ENCODE peak calls at places on chromosomes 11 and 22, in five cellular contexts. Q, V, R, P and U are unnamed samples.

GRCh38 chr11:132131051-132131450 is 760.6 kb downstream of the NTM start:
- DNase-seq in Q (no peak), V (no peak), R (no peak), P (no peak), U (no peak)

GRCh38 chr22:32996702-32997101 is 61.5 kb downstream of the SYN3 start:
- DNase-seq in Q (no peak), V (no peak), R (no peak), P (no peak), U (no peak)

GRCh38 chr11:120830092-120830491 is 193.8 kb upstream of the TBCEL start:
- DNase-seq in Q (peak), V (no peak), R (no peak), P (no peak), U (no peak)

GRCh38 chr22:27097933-27098332 is 440.5 kb downstream of the MIAT start:
- DNase-seq in Q (no peak), V (no peak), R (no peak), P (no peak), U (no peak)

GRCh38 chr11:128914216-128915147 is 23.3 kb downstream of the KCNJ5 start:
- DNase-seq in Q (no peak), V (no peak), R (no peak), P (no peak), U (no peak)

GRCh38 chr11:19805827-19806226 is 93.2 kb downstream of the NAV2 start:
- DNase-seq in Q (no peak), V (no peak), R (no peak), P (no peak), U (no peak)

GRCh38 chr11:210122-210802 is 2.8 kb downstream of the RIC8A start:
- DNase-seq in Q (no peak), V (no peak), R (no peak), P (no peak), U (no peak)

GRCh38 chr22:31912402-31912733 is 32.0 kb upstream of the YWHAH start:
- DNase-seq in Q (no peak), V (no peak), R (no peak), P (no peak), U (no peak)

GRCh38 chr11:131027501-131027900 is 111.2 kb upstream of the SNX19 start:
- DNase-seq in Q (no peak), V (no peak), R (no peak), P (no peak), U (no peak)

GRCh38 chr11:68997124-68997994 is 15.7 kb downstream of the MRGPRF start:
- DNase-seq in Q (peak), V (no peak), R (no peak), P (no peak), U (no peak)

GRCh38 chr11:119101367-119101758 is 290 bp downstream of the DPAGT1 start:
- DNase-seq in Q (peak), V (no peak), R (no peak), P (peak), U (no peak)

GRCh38 chr22:24095816-24096215 is 84.7 kb downstream of the CABIN1 start:
- DNase-seq in Q (no peak), V (no peak), R (no peak), P (no peak), U (no peak)

GRCh38 chr11:78187366-78188011 is 937 bp downstream of the KCTD21 start:
- DNase-seq in Q (no peak), V (no peak), R (no peak), P (no peak), U (no peak)

GRCh38 chr11:8930456-8931175 is 2.1 kb downstream of the C11orf16 start:
- DNase-seq in Q (no peak), V (no peak), R (no peak), P (no peak), U (no peak)

GRCh38 chr22:49044091-49044490 is 783.6 kb downstream of the BRD1 start:
- DNase-seq in Q (no peak), V (no peak), R (no peak), P (no peak), U (no peak)

GRCh38 chr22:50247748-50248147 is 2.9 kb upstream of the TUBGCP6 start:
- DNase-seq in Q (peak), V (no peak), R (no peak), P (peak), U (peak)

GRCh38 chr11:73576226-73576625 is 21.7 kb downstream of the FAM168A start:
- DNase-seq in Q (no peak), V (no peak), R (no peak), P (no peak), U (no peak)

GRCh38 chr11:107587306-107587979 is 3.5 kb upstream of the ELMOD1 start:
- DNase-seq in Q (no peak), V (no peak), R (no peak), P (no peak), U (no peak)

GRCh38 chr11:95736268-95737208 is 53.0 kb downstream of the FAM76B start:
- DNase-seq in Q (peak), V (no peak), R (no peak), P (no peak), U (no peak)
- TF ChIP-seq SIN3A in Q (no peak), V (no peak), R (no peak), P (no peak), U (no peak)

DNA sequence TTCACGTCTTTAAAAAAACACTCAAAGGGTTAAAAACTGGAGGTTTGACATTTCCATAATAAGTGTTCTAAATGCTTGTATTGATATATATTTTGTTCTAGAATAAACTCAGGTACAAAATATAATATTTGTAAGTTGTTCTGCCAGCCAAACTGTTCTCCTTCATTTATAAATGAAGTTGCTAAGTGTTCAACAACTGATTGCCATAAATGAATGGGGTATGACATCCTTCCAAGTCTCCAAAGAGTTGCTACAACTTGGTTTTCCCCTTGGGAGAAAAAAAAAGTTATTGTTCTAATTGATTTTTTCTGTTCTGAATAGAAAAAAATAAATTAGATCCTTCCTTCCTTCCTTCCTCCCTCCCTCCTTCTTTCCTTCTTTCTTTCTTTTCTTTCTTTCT is 65.4 kb upstream of the BLID start:
- DNase-seq in Q (no peak), V (no peak), R (no peak), P (no peak), U (no peak)
- H3K9ac ChIP-seq in Q (peak), V (no peak), R (no peak), P (no peak), U (peak)

GRCh38 chr11:71218789-71219499 is 33.4 kb downstream of the SHANK2 start:
- DNase-seq in Q (no peak), V (no peak), R (no peak), P (no peak), U (no peak)
- TF ChIP-seq MAX in Q (no peak), V (no peak), R (no peak), P (no peak), U (no peak)

GRCh38 chr11:133905677-133906156 is 51.1 kb downstream of the IGSF9B start:
- DNase-seq in Q (no peak), V (no peak), R (no peak), P (no peak), U (no peak)

GRCh38 chr11:133907216-133907615 is 49.6 kb downstream of the IGSF9B start:
- DNase-seq in Q (no peak), V (no peak), R (no peak), P (no peak), U (no peak)

GRCh38 chr11:133904818-133905515 is 51.8 kb downstream of the IGSF9B start:
- DNase-seq in Q (no peak), V (no peak), R (no peak), P (no peak), U (no peak)

GRCh38 chr11:133906746-133907145 is 50.0 kb downstream of the IGSF9B start:
- DNase-seq in Q (no peak), V (no peak), R (no peak), P (no peak), U (no peak)

GRCh38 chr11:133906241-133906640 is 50.5 kb downstream of the IGSF9B start:
- DNase-seq in Q (no peak), V (no peak), R (no peak), P (no peak), U (no peak)
- TF ChIP-seq SIN3A in Q (no peak), V (no peak), R (no peak), P (no peak), U (no peak)

GRCh38 chr11:29119691-29120328 is 897.0 kb downstream of the KCNA4 start:
- DNase-seq in Q (no peak), V (no peak), R (no peak), P (no peak), U (no peak)

GRCh38 chr11:29119116-29119515 is 897.7 kb downstream of the KCNA4 start:
- DNase-seq in Q (no peak), V (no peak), R (no peak), P (no peak), U (no peak)

GRCh38 chr11:29125621-29126020 is 891.2 kb downstream of the KCNA4 start:
- DNase-seq in Q (no peak), V (no peak), R (no peak), P (no peak), U (no peak)

GRCh38 chr11:29124436-29124835 is 892.4 kb downstream of the KCNA4 start:
- DNase-seq in Q (no peak), V (no peak), R (no peak), P (no peak), U (no peak)

GRCh38 chr11:29120329-29120695 is 896.5 kb downstream of the KCNA4 start:
- DNase-seq in Q (no peak), V (no peak), R (no peak), P (no peak), U (no peak)
- H3K9ac ChIP-seq in Q (peak), V (no peak), R (no peak), P (no peak), U (no peak)

GRCh38 chr11:45967506-45967905 is 45.0 kb downstream of the LARGE2 start:
- DNase-seq in Q (no peak), V (no peak), R (no peak), P (peak), U (no peak)

GRCh38 chr11:45959851-45960250 is 37.4 kb downstream of the LARGE2 start:
- DNase-seq in Q (no peak), V (no peak), R (no peak), P (no peak), U (no peak)

GRCh38 chr11:45964911-45965389 is 42.5 kb downstream of the LARGE2 start:
- DNase-seq in Q (peak), V (peak), R (peak), P (peak), U (peak)

GRCh38 chr11:45960387-45961110 is 38.1 kb downstream of the LARGE2 start:
- DNase-seq in Q (no peak), V (no peak), R (no peak), P (no peak), U (no peak)

DNA sequence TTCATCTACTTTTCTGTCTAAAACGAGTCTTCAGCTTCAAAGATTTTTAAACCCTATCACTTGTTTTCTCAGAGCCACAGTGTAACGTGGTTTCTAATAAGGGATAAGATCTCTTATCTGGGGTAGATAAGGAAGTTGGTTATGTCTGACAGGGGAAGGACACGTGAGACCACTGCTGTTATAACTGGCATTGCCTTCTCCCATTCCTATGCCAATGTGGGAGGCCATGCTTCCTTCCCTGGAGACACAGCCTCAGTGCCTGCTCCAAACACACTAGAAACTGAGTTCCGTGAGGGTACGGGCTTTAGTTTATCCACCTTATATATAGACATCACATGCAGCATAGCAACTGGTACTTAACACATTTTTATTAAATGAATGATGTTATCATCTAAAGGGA is 39.4 kb downstream of the LARGE2 start:
- DNase-seq in Q (no peak), V (no peak), R (no peak), P (no peak), U (no peak)
- TF ChIP-seq MAX in Q (no peak), V (no peak), R (no peak), P (no peak), U (no peak)